ENCODE peak calls at places on chromosomes 5 and 9, in nine cellular contexts. Y is cerebellum; J is NCI-H1092 treated with DMSO at 0.1 percent for 48 hours; C is GM20000; F is head of caudate nucleus; K is effector memory CD8-positive, alpha-beta T cell; G is non-pigmented ciliary epithelial cell; N is GM13977; R is ovary. Z is an unnamed sample.

GRCh38 chr5:150312518-150312917 is 9.8 kb upstream of the ARSI start:
- DNase-seq in Y (no peak), J (no peak), C (no peak), F (no peak), K (no peak), G (no peak), N (no peak), R (no peak), Z (no peak)

GRCh38 chr5:174052636-174053035 is 7.1 kb downstream of the NSG2 start:
- DNase-seq in Y (no peak), J (no peak), C (no peak), F (no peak), K (no peak), G (no peak), N (no peak), R (no peak), Z (no peak)

GRCh38 chr9:14066815-14067214 is 247.1 kb downstream of the NFIB start:
- DNase-seq in Y (no peak), J (peak; percentile 32), C (no peak), F (no peak), K (no peak), G (no peak), N (no peak), R (no peak), Z (no peak)

GRCh38 chr5:136011427-136012001 is 17.3 kb upstream of the TGFBI start:
- DNase-seq in Y (no peak), J (no peak), C (no peak), F (no peak), K (no peak), G (no peak), N (no peak), R (no peak), Z (no peak)

GRCh38 chr9:21993007-21993406 is 1.2 kb downstream of the CDKN2A start:
- DNase-seq in Y (no peak), J (peak; percentile 64), C (no peak), F (no peak), K (no peak), G (no peak), N (no peak), R (no peak), Z (no peak)

GRCh38 chr9:2631263-2631662 is 9.7 kb downstream of the VLDLR start:
- DNase-seq in Y (no peak), J (no peak), C (no peak), F (no peak), K (no peak), G (no peak), N (no peak), R (no peak), Z (no peak)

GRCh38 chr5:127930311-127930710 is 153.3 kb upstream of the SLC12A2 start:
- DNase-seq in Y (no peak), J (no peak), C (no peak), F (no peak), K (no peak), G (no peak), N (no peak), R (no peak), Z (no peak)

GRCh38 chr9:7976856-7977255 is 177.3 kb upstream of the DMAC1 start:
- DNase-seq in Y (no peak), J (no peak), C (no peak), F (no peak), K (no peak), G (no peak), N (no peak), R (no peak), Z (no peak)

GRCh38 chr9:137048655-137049543 is 2.9 kb upstream of the NPDC1 start:
- DNase-seq in Y (peak; percentile 79), J (no peak), C (no peak), F (peak; percentile 64), K (no peak), G (no peak), N (no peak), R (no peak), Z (no peak)

GRCh38 chr5:95960802-95961616 is 642 bp downstream of the ELL2 start:
- DNase-seq in Y (peak; percentile 63), J (peak; percentile 36), C (peak; percentile 86), F (peak; percentile 80), K (peak; percentile 68), G (no peak), N (peak; percentile 82), R (peak; percentile 70), Z (no peak)

GRCh38 chr5:138843789-138844461 is 31.2 kb downstream of the LRRTM2 start:
- DNase-seq in Y (no peak), J (no peak), C (no peak), F (no peak), K (no peak), G (no peak), N (no peak), R (no peak), Z (no peak)

GRCh38 chr5:15806613-15807012 is 306.6 kb downstream of the FBXL7 start:
- DNase-seq in Y (no peak), J (no peak), C (no peak), F (no peak), K (no peak), G (no peak), N (no peak), R (no peak), Z (no peak)

GRCh38 chr9:85212887-85213286 is 528.9 kb downstream of the AGTPBP1 start:
- DNase-seq in Y (no peak), J (no peak), C (peak; percentile 9), F (peak; percentile 12), K (no peak), G (peak; percentile 60), N (peak; percentile 20), R (no peak), Z (peak; percentile 54)

GRCh38 chr9:128382261-128382660 is 11.1 kb downstream of the URM1 start:
- DNase-seq in Y (no peak), J (peak; percentile 21), C (no peak), F (peak; percentile 47), K (no peak), G (no peak), N (no peak), R (no peak), Z (no peak)

GRCh38 chr5:142360607-142361120 is 35.8 kb upstream of the SPRY4 start:
- DNase-seq in Y (no peak), J (peak; percentile 57), C (no peak), F (no peak), K (no peak), G (no peak), N (no peak), R (no peak), Z (peak; percentile 16)

GRCh38 chr5:15821506-15821905 is 321.5 kb downstream of the FBXL7 start:
- DNase-seq in Y (no peak), J (no peak), C (no peak), F (no peak), K (no peak), G (no peak), N (no peak), R (no peak), Z (no peak)

GRCh38 chr5:8394965-8395364 is 526.0 kb downstream of the MTRR start:
- DNase-seq in Y (no peak), J (no peak), C (no peak), F (no peak), K (no peak), G (no peak), N (no peak), R (no peak), Z (no peak)

GRCh38 chr5:83474986-83475385 is 3.4 kb downstream of the VCAN start:
- DNase-seq in Y (no peak), J (no peak), C (no peak), F (no peak), K (no peak), G (no peak), N (no peak), R (no peak), Z (no peak)

GRCh38 chr5:134738963-134739661 is 764 bp downstream of the CAMLG start:
- DNase-seq in Y (peak; percentile 21), J (peak; percentile 19), C (peak; percentile 39), F (peak; percentile 33), K (no peak), G (no peak), N (peak; percentile 47), R (peak; percentile 31), Z (peak; percentile 16)

GRCh38 chr5:74540582-74540981 is 99.9 kb downstream of the ENC1 start:
- DNase-seq in Y (no peak), J (no peak), C (no peak), F (no peak), K (no peak), G (no peak), N (no peak), R (no peak), Z (no peak)

GRCh38 chr5:175658299-175659145 is 651 bp downstream of the HRH2 start:
- DNase-seq in Y (no peak), J (no peak), C (no peak), F (no peak), K (no peak), G (no peak), N (no peak), R (no peak), Z (no peak)

GRCh38 chr5:160197341-160198147 is 31.8 kb upstream of the FABP6 start:
- DNase-seq in Y (no peak), J (no peak), C (no peak), F (no peak), K (no peak), G (no peak), N (no peak), R (no peak), Z (no peak)

GRCh38 chr9:133163559-133164208 is at the start of gene GBGT1:
- DNase-seq in Y (peak; percentile 81), J (peak; percentile 6), C (peak; percentile 79), F (peak; percentile 53), K (no peak), G (no peak), N (peak; percentile 69), R (peak; percentile 76), Z (no peak)

GRCh38 chr5:88660947-88661869 is 221.8 kb downstream of the MEF2C start:
- DNase-seq in Y (peak; percentile 95), J (no peak), C (peak; percentile 86), F (peak; percentile 98), K (no peak), G (no peak), N (peak; percentile 89), R (peak; percentile 59), Z (peak; percentile 31)

GRCh38 chr5:81783401-81783800 is 32.5 kb upstream of the SSBP2 start:
- DNase-seq in Y (no peak), J (no peak), C (no peak), F (no peak), K (no peak), G (no peak), N (no peak), R (no peak), Z (no peak)

GRCh38 chr5:170843870-170844269 is 17.9 kb upstream of the RANBP17 start:
- DNase-seq in Y (no peak), J (no peak), C (no peak), F (no peak), K (no peak), G (no peak), N (no peak), R (no peak), Z (no peak)

GRCh38 chr9:133114451-133114885 is 6.6 kb downstream of the RALGDS start:
- DNase-seq in Y (peak; percentile 35), J (no peak), C (no peak), F (peak; percentile 79), K (no peak), G (no peak), N (no peak), R (no peak), Z (no peak)

Z was measured in GM04503.